ENCODE peak calls at places on chromosome 13, in ten cellular contexts. C is endothelial cell; E is nucleus accumbens; K is stimulated activated CD4-positive, alpha-beta T cell treated with anti-CD3 and anti-CD28 coated beads, Interleukin-4, amount 100 ng/mL, for 1 hour; R is GM03348; L is AG10803; J is LHCN-M2; S is epithelial cell of prostate; W is HT-29; F is mucosa of descending colon. H is an unnamed sample.

GRCh38 chr13:21338651-21339278 is 120.3 kb downstream of the ZDHHC20 start:
- DNase-seq in W (no peak), F (no peak), J (no peak), K (no peak), S (no peak), E (no peak), C (no peak), L (no peak), R (no peak), H (no peak)

GRCh38 chr13:76764429-76764828 is 121.8 kb downstream of the KCTD12 start:
- DNase-seq in F (no peak), J (peak; percentile 75), E (no peak), C (no peak), R (peak; percentile 20), L (no peak), S (no peak), K (no peak), W (no peak), H (peak; percentile 5)

GRCh38 chr13:79406597-79406908 is 498 bp upstream of the RBM26 start:
- DNase-seq in J (no peak), S (no peak), F (no peak), C (no peak), L (no peak), K (no peak), R (no peak), W (peak; percentile 91), E (no peak), H (no peak)

GRCh38 chr13:37954191-37954590 is 84.6 kb upstream of the TRPC4 start:
- DNase-seq in R (no peak), L (no peak), S (peak; percentile 61), W (peak; percentile 58), C (no peak), K (no peak), J (no peak), E (no peak), F (no peak), H (no peak)

GRCh38 chr13:109271991-109272454 is 514.4 kb downstream of the IRS2 start:
- DNase-seq in L (no peak), J (peak; percentile 92), S (peak; percentile 87), C (no peak), W (no peak), R (no peak), K (no peak), F (no peak), E (no peak), H (peak; percentile 78)

GRCh38 chr13:111326621-111326965 is 6.2 kb downstream of the TEX29 start:
- DNase-seq in W (no peak), C (no peak), E (no peak), R (no peak), F (no peak), J (no peak), S (no peak), L (no peak), K (no peak), H (no peak)

GRCh38 chr13:74306496-74306895 is 172.3 kb upstream of the KLF12 start:
- DNase-seq in F (no peak), L (peak; percentile 34), E (no peak), R (no peak), C (no peak), K (no peak), J (peak; percentile 70), S (no peak), W (peak; percentile 22), H (peak; percentile 7)

GRCh38 chr13:101454767-101455166 is 2.3 kb downstream of the ITGBL1 start:
- DNase-seq in W (no peak), F (no peak), C (no peak), R (no peak), S (no peak), L (peak; percentile 39), E (no peak), J (peak; percentile 39), K (no peak), H (peak; percentile 54)

GRCh38 chr13:112930192-112930591 is 38.8 kb upstream of the MCF2L start:
- DNase-seq in R (no peak), K (no peak), J (no peak), E (no peak), F (no peak), L (no peak), W (no peak), C (no peak), S (no peak), H (no peak)

GRCh38 chr13:41222259-41222852 is 28.0 kb upstream of the KBTBD7 start:
- DNase-seq in J (peak; percentile 64), E (peak; percentile 54), K (peak; percentile 18), W (peak; percentile 93), S (peak; percentile 20), F (no peak), R (peak; percentile 57), C (peak; percentile 59), L (peak; percentile 43), H (peak; percentile 58)